ENCODE peak calls at places on chromosomes 6 and 20, in six cellular contexts. U is activated naive CD4-positive, alpha-beta T cell treated with Interleukin-2 at 50 U/mL for 16 hours; P is HEK293T; E is RPMI7951; O is RCC 7860; A is body of pancreas. J is an unnamed sample.

GRCh38 chr6:139029470-139030210 is 1.1 kb downstream of the ABRACL start:
- DNase-seq in U (peak), P (peak), E (peak), O (no peak), A (peak), J (peak)

GRCh38 chr6:24148154-24148570 is 22.1 kb downstream of the NRSN1 start:
- DNase-seq in U (no peak), P (no peak), E (no peak), O (no peak), A (no peak), J (no peak)

GRCh38 chr6:149043476-149044130 is 273.9 kb upstream of the TAB2 start:
- DNase-seq in U (peak), P (peak), E (peak), O (no peak), A (no peak), J (no peak)

GRCh38 chr6:46510656-46511055 is 19.4 kb upstream of the RCAN2 start:
- DNase-seq in U (no peak), P (no peak), E (no peak), O (no peak), A (peak), J (no peak)

GRCh38 chr6:136324981-136325380 is 35.3 kb upstream of the BCLAF1 start:
- DNase-seq in U (no peak), P (no peak), E (no peak), O (no peak), A (peak), J (no peak)

GRCh38 chr20:63652192-63652980 is 838 bp downstream of the STMN3 start:
- DNase-seq in U (peak), P (peak), E (peak), O (no peak), A (peak), J (no peak)

GRCh38 chr6:149963462-149964242 is at the start of gene ULBP1:
- DNase-seq in U (peak), P (peak), E (peak), O (no peak), A (peak), J (peak)

GRCh38 chr6:43296780-43297494 is 1.1 kb upstream of the SLC22A7 start:
- DNase-seq in U (no peak), P (no peak), E (no peak), O (no peak), A (no peak), J (no peak)

GRCh38 chr6:29956518-29956917 is 14.2 kb downstream of the HLA-A start:
- DNase-seq in U (no peak), P (no peak), E (no peak), O (no peak), A (no peak), J (no peak)

GRCh38 chr6:56291278-56291917 is 44.0 kb upstream of the COL21A1 start:
- DNase-seq in U (no peak), P (no peak), E (no peak), O (no peak), A (no peak), J (no peak)

GRCh38 chr20:63580796-63581461 is 6.9 kb upstream of the HELZ2 start:
- DNase-seq in U (peak), P (peak), E (peak), O (peak), A (peak), J (peak)

GRCh38 chr6:85452441-85452881 is 2.6 kb downstream of the NT5E start:
- DNase-seq in U (no peak), P (no peak), E (peak), O (no peak), A (no peak), J (peak)

GRCh38 chr6:146282837-146283236 is 254.0 kb downstream of the GRM1 start:
- DNase-seq in U (no peak), P (no peak), E (no peak), O (no peak), A (no peak), J (no peak)

GRCh38 chr20:36092424-36093024 is 62.0 kb upstream of the EPB41L1 start:
- DNase-seq in U (peak), P (peak), E (no peak), O (no peak), A (peak), J (no peak)

GRCh38 chr20:63873477-63873971 is 8.5 kb downstream of the TPD52L2 start:
- DNase-seq in U (peak), P (no peak), E (peak), O (peak), A (no peak), J (peak)

GRCh38 chr20:61756446-61756845 is 309.2 kb downstream of the TAF4 start:
- DNase-seq in U (no peak), P (no peak), E (no peak), O (no peak), A (no peak), J (no peak)

GRCh38 chr6:6466967-6467761 is 121.4 kb upstream of the LY86 start:
- DNase-seq in U (no peak), P (no peak), E (peak), O (no peak), A (no peak), J (peak)

GRCh38 chr6:1586861-1587450 is 22.8 kb upstream of the FOXC1 start:
- DNase-seq in U (no peak), P (no peak), E (no peak), O (no peak), A (no peak), J (no peak)

GRCh38 chr6:11613858-11614257 is 76.3 kb downstream of the TMEM170B start:
- DNase-seq in U (no peak), P (no peak), E (peak), O (peak), A (no peak), J (peak)

GRCh38 chr6:166467436-166468000 is 84.8 kb upstream of the MPC1 start:
- DNase-seq in U (no peak), P (no peak), E (no peak), O (no peak), A (no peak), J (no peak)

GRCh38 chr6:32852844-32853540 is 512 bp downstream of the TAP1 start:
- DNase-seq in U (peak), P (no peak), E (peak), O (no peak), A (peak), J (peak)

J was measured in foreskin keratinocyte.